ENCODE peak calls at places on chromosomes 13 and 19, in nine cellular contexts. P, Z, X, I, G, K, W, Q and R are unnamed samples.

GRCh38 chr13:113178070-113178895 is 19.8 kb downstream of the PROZ start:
- DNase-seq in W (no peak), Z (peak; percentile 92), G (no peak), Q (peak; percentile 86), X (peak; percentile 94), I (no peak), P (peak; percentile 91), K (peak; percentile 91), R (peak; percentile 89)

GRCh38 chr19:39052243-39052746 is 19.9 kb upstream of the FBXO27 start:
- DNase-seq in X (peak; percentile 66), Q (peak; percentile 69), Z (peak; percentile 60), G (no peak), K (peak; percentile 56), I (peak; percentile 56), P (peak; percentile 52), W (peak; percentile 59), R (peak; percentile 69)

GRCh38 chr19:34539396-34539795 is 57.8 kb downstream of the WTIP start:
- DNase-seq in G (no peak), X (peak; percentile 9), Q (no peak), P (no peak), Z (no peak), K (no peak), W (no peak), I (no peak), R (no peak)

GRCh38 chr13:55632402-55632801 is 1508.3 kb upstream of the PRR20A start:
- DNase-seq in X (no peak), K (no peak), Q (no peak), G (no peak), P (no peak), W (no peak), I (no peak), Z (no peak), R (no peak)

GRCh38 chr13:66353664-66354063 is 876.5 kb downstream of the PCDH9 start:
- DNase-seq in Z (no peak), X (peak; percentile 19), K (no peak), I (no peak), P (peak; percentile 41), W (no peak), G (no peak), Q (peak; percentile 44), R (peak; percentile 37)

GRCh38 chr19:46033401-46033800 is 7.4 kb downstream of the IGFL4 start:
- DNase-seq in Q (no peak), I (no peak), G (no peak), X (no peak), P (no peak), Z (no peak), W (no peak), K (no peak), R (no peak)

GRCh38 chr19:16825312-16826168 is 3.7 kb upstream of the SIN3B start:
- DNase-seq in G (peak; percentile 82), Z (peak; percentile 71), Q (peak; percentile 86), I (peak; percentile 38), P (peak; percentile 87), X (peak; percentile 59), W (no peak), K (no peak), R (peak; percentile 71)

GRCh38 chr19:39110263-39110967 is 15.2 kb upstream of the PAK4 start:
- DNase-seq in Q (peak; percentile 33), P (no peak), K (no peak), Z (peak; percentile 27), G (no peak), I (peak; percentile 70), X (peak; percentile 50), W (peak; percentile 31), R (peak; percentile 39)

GRCh38 chr13:32309812-32310706 is 5.1 kb downstream of the ZAR1L start:
- DNase-seq in Q (peak; percentile 81), W (peak; percentile 83), P (peak; percentile 76), Z (peak; percentile 83), X (peak; percentile 82), I (peak; percentile 30), K (peak; percentile 67), G (no peak), R (peak; percentile 82)

GRCh38 chr13:40161008-40161694 is 505.3 kb downstream of the FOXO1 start:
- DNase-seq in P (no peak), Z (no peak), X (peak; percentile 83), Q (no peak), I (no peak), K (no peak), G (no peak), W (peak; percentile 76), R (no peak)

GRCh38 chr19:46728693-46729339 is 11.9 kb upstream of the PRKD2 start:
- DNase-seq in W (peak; percentile 88), Q (peak; percentile 71), I (peak; percentile 72), Z (peak; percentile 55), P (peak; percentile 48), K (peak; percentile 43), X (peak; percentile 63), G (no peak), R (peak; percentile 70)

GRCh38 chr19:49546825-49547565 is 19.2 kb downstream of the RCN3 start:
- DNase-seq in P (peak; percentile 85), Q (peak; percentile 93), X (peak; percentile 94), Z (peak; percentile 91), I (peak; percentile 94), G (no peak), K (peak; percentile 90), W (peak; percentile 80), R (peak; percentile 95)

GRCh38 chr19:40623403-40624239 is 22.5 kb downstream of the LTBP4 start:
- DNase-seq in I (peak; percentile 92), G (no peak), Q (peak; percentile 63), Z (peak; percentile 47), P (peak; percentile 87), K (no peak), X (no peak), W (peak; percentile 49), R (peak; percentile 49)

GRCh38 chr19:16506961-16507360 is 10.8 kb downstream of the C19orf44 start:
- DNase-seq in Q (no peak), K (peak; percentile 26), W (no peak), G (no peak), I (no peak), Z (no peak), X (no peak), P (no peak), R (no peak)

GRCh38 chr19:16327501-16327900 is 2.9 kb downstream of the KLF2 start:
- DNase-seq in K (peak; percentile 31), P (no peak), X (no peak), Z (no peak), Q (no peak), I (no peak), W (no peak), G (no peak), R (peak; percentile 40)

GRCh38 chr19:34256835-34257558 is 2.6 kb downstream of the GARRE1 start:
- DNase-seq in Q (no peak), W (no peak), I (no peak), Z (no peak), K (peak; percentile 77), G (no peak), P (no peak), X (no peak), R (no peak)

GRCh38 chr19:58275564-58275963 is 3.2 kb upstream of the ZNF8 start:
- DNase-seq in I (no peak), X (no peak), W (no peak), G (no peak), Q (no peak), Z (no peak), K (no peak), P (no peak), R (no peak)

DNA sequence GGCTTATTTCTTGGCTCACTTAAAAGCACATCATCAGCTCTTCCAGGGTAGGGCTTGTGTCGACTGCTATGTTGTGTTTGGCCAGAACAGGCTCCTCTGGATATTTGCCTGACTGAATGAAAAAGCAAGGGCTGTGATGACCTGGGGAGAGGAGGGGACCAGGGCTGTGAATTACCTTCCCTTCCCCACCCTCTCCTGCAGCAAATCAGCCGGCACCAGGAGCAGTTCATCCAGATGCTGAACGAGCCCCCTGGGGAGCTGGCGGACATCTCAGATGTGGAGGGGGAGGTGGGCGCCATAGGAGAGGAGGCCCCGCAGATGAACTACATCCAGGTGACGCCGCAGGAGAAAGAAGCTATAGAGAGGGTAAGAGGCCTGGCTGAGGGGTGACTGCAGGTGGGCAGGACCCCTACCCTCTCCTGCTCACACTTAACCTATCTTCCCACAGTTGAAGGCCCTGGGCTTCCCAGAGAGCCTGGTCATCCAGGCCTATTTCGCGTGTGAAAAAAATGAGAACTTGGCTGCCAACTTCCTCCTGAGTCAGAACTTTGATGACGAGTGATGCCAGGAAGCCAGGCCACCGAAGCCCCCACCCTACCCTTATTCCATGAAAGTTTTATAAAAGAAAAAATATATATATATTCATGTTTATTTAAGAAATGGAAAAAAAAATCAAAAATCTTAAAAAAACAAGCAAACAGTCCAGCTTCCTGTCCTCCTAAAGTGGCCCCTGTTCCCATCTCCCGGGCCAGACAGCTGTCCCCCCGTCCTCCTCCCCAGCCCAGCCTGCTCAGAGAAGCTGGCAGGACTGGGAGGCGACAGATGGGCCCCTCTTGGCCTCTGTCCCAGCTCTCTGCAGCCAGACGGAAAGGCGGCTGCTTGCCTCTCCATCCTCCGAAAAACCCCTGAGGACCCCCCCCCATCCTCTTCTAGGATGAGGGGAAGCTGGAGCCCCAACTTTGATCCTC is 4.3 kb downstream of the GADD45GIP1 start:
- DNase-seq in Q (peak; percentile 77), G (no peak), P (peak; percentile 88), Z (peak; percentile 89), K (peak; percentile 86), W (no peak), I (no peak), X (peak; percentile 92), R (peak; percentile 86)
- H3K4me3 ChIP-seq in Q (no peak overlapping the region), G (no peak overlapping the region), P (no peak overlapping the region), Z (no peak overlapping the region), K (no peak overlapping the region), W (no peak overlapping the region), I (no peak overlapping the region), X (no peak overlapping the region), R (peak overlapping the region; percentile 3)

GRCh38 chr13:103772576-103772975 is 706.4 kb upstream of the SLC10A2 start:
- DNase-seq in P (no peak), I (no peak), K (no peak), W (peak; percentile 35), Q (no peak), G (no peak), X (no peak), Z (no peak), R (no peak)
- TF ChIP-seq CTCF in P (peak; percentile 10), I (no peak), K (no peak), W (peak; percentile 40), Q (no peak), G (no peak), X (no peak), Z (no peak), R (peak; percentile 5)

DNA sequence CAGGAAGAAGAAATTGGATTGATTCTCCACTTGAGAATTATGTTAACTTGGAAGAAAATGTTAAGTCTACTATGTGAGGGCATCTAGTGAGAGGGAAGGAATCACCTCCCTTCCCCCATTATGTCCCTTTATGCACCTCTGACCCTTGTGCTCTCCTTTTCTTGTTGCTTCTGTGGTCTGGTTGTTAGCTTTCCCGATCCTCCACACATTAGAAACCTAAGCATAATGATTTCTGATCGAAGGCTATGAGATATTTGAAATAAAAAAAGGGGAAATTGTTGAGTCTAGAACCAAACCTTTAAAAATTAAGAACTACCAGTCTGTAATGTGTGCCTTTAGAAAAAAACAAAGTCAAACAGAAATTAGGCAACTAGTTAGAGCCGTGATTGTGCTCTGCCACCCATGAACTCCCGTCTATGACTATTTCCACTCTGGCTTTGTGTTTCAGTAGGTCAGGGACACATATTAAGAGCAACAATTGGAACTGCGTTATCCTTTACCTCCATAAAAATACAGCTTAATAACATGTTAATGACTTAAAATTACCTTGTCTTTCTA is 463 bp upstream of the GPC6 start:
- DNase-seq in Z (no peak), X (no peak), P (no peak), W (no peak), K (no peak), G (no peak), I (no peak), Q (no peak), R (no peak)
- H3K4me3 ChIP-seq in Z (peak overlapping the region; percentile 58), X (peak overlapping the region; percentile 93), P (peak overlapping the region; percentile 83), W (no peak overlapping the region), K (peak overlapping the region; percentile 76), G (peak overlapping the region; percentile 54), I (no peak overlapping the region), Q (peak overlapping the region; percentile 84), R (peak overlapping the region; percentile 81)

GRCh38 chr19:1177322-1178114 is 3.5 kb upstream of the SBNO2 start:
- DNase-seq in P (peak; percentile 93), Q (peak; percentile 94), Z (peak; percentile 94), G (no peak), X (peak; percentile 98), K (peak; percentile 98), I (no peak), W (peak; percentile 73), R (peak; percentile 95)
- TF ChIP-seq CTCF in P (peak; percentile 35), Q (peak; percentile 37), Z (peak; percentile 19), G (no peak), X (peak; percentile 49), K (peak; percentile 48), I (no peak), W (no peak), R (peak; percentile 32)